ENCODE peak calls at places on chromosomes 4 and X, in nine cellular contexts. J is GM12878, W is spleen, V is stomach, I is transverse colon, E is K562, N is prostate gland, C is Panc1, R is endothelial cell of umbilical vein. T is an unnamed sample.

GRCh38 chrX:14670819-14671218 is 141.5 kb downstream of the GLRA2 start:
- DNase-seq in J (peak; percentile 17), W (no peak), V (no peak), I (no peak), E (no peak), N (no peak), C (no peak), R (no peak), T (no peak)

GRCh38 chr4:123777297-123777859 is 380.8 kb downstream of the SPRY1 start:
- DNase-seq in J (no peak), W (no peak), V (no peak), I (no peak), E (no peak), N (no peak), C (no peak), R (peak; percentile 29), T (no peak)

GRCh38 chrX:150036181-150036580 is 97.9 kb upstream of the EOLA2 start:
- DNase-seq in J (no peak), W (no peak), V (no peak), I (peak; percentile 8), E (no peak), N (no peak), C (no peak), R (peak; percentile 80), T (no peak)

GRCh38 chr4:80619070-80619674 is 283.6 kb downstream of the CFAP299 start:
- DNase-seq in J (no peak), W (no peak), V (no peak), I (no peak), E (no peak), N (no peak), C (no peak), R (no peak), T (no peak)

GRCh38 chr4:171067422-171067821 is 745.8 kb upstream of the GALNTL6 start:
- DNase-seq in J (peak; percentile 0), W (no peak), V (no peak), I (no peak), E (no peak), N (no peak), C (no peak), R (no peak), T (no peak)

GRCh38 chr4:1244081-1244977 is 4.6 kb downstream of the CTBP1 start:
- DNase-seq in J (no peak), W (peak; percentile 75), V (no peak), I (peak; percentile 16), E (no peak), N (no peak), C (no peak), R (no peak), T (peak; percentile 25)

GRCh38 chr4:90979551-90979950 is 852.4 kb downstream of the CCSER1 start:
- DNase-seq in J (no peak), W (no peak), V (no peak), I (no peak), E (no peak), N (no peak), C (no peak), R (no peak), T (no peak)

GRCh38 chrX:79133897-79134296 is 10.6 kb upstream of the GPR174 start:
- DNase-seq in J (no peak), W (no peak), V (no peak), I (no peak), E (no peak), N (no peak), C (no peak), R (no peak), T (no peak)

GRCh38 chr4:183295711-183296110 is 24.4 kb downstream of the CLDN22 start:
- DNase-seq in J (no peak), W (no peak), V (no peak), I (no peak), E (no peak), N (no peak), C (no peak), R (no peak), T (no peak)

GRCh38 chr4:26458104-26458503 is 32.2 kb downstream of the CCKAR start:
- DNase-seq in J (no peak), W (no peak), V (no peak), I (no peak), E (no peak), N (no peak), C (no peak), R (no peak), T (no peak)

GRCh38 chr4:2290974-2291704 is 29.2 kb upstream of the MXD4 start:
- DNase-seq in J (no peak), W (peak; percentile 89), V (peak; percentile 37), I (peak; percentile 51), E (no peak), N (no peak), C (no peak), R (no peak), T (peak; percentile 36)

GRCh38 chrX:81259714-81260395 is 58.0 kb downstream of the SH3BGRL start:
- DNase-seq in J (no peak), W (no peak), V (no peak), I (no peak), E (no peak), N (no peak), C (no peak), R (no peak), T (no peak)

GRCh38 chrX:141175786-141176185 is 1.1 kb downstream of the LDOC1 start:
- DNase-seq in J (no peak), W (no peak), V (no peak), I (no peak), E (no peak), N (no peak), C (no peak), R (no peak), T (no peak)

GRCh38 chr4:145216532-145216931 is 36.1 kb upstream of the OTUD4 start:
- DNase-seq in J (no peak), W (no peak), V (no peak), I (no peak), E (no peak), N (no peak), C (peak; percentile 15), R (peak; percentile 64), T (no peak)

DNA sequence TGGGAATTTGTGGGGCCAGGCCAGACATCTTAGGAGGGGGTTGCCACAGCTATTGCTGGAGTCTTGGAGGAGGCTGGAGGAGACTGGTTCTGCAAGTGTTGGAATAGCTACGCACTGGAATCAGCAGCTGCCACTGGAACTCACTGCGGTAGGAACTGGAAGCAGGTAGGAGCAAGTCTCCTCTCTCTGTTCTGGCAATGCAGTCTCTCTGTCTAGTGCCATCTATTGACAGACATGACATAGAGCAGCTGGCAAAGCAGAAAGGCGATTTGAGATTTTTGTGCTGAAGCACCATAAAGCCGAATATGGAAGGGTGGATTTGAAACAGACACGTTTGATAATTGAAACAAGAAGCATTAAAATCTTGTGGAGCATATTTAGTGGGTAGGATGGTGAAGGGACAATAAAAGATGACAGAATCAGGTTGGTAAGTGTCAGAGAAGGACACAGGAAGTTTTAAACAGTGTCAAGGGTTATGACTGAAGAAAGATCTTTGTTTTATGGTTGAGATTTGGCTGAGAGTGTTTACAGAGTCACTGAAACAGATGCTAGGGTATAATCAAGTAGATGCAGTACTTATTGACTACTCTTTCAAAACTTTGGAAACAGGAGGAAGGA is 23.5 kb upstream of the SYNPO2 start:
- DNase-seq in J (no peak), W (no peak), V (peak; percentile 52), I (peak; percentile 20), E (peak; percentile 26), N (peak; percentile 55), C (peak; percentile 41), R (peak; percentile 64), T (peak; percentile 53)
- TF ChIP-seq POLR2AphosphoS5 in J (no peak), W (no peak), V (peak; percentile 24), I (no peak), E (no peak), N (peak; percentile 56), C (no peak), R (no peak), T (no peak)

GRCh38 chr4:65971686-65972085 is 301.4 kb upstream of the EPHA5 start:
- DNase-seq in J (no peak), W (no peak), V (no peak), I (no peak), E (no peak), N (no peak), C (no peak), R (no peak), T (no peak)
- H3K4me1 ChIP-seq in J (no peaks in the 10 kb centered on the region), W (no peaks in the 10 kb centered on the region), V (no peaks in the 10 kb centered on the region), I (no peaks in the 10 kb centered on the region), E (no peaks in the 10 kb centered on the region), N (no peaks in the 10 kb centered on the region), C (no peaks in the 10 kb centered on the region), R (no peaks in the 10 kb centered on the region), T (no peaks in the 10 kb centered on the region)

GRCh38 chr4:136277741-136278140 is 1254.6 kb downstream of the PCDH18 start:
- DNase-seq in J (no peak), W (no peak), V (no peak), I (no peak), E (no peak), N (no peak), C (no peak), R (no peak), T (no peak)

GRCh38 chr4:136283973-136284372 is 1248.3 kb downstream of the PCDH18 start:
- DNase-seq in J (no peak), W (no peak), V (no peak), I (no peak), E (no peak), N (no peak), C (no peak), R (no peak), T (no peak)

GRCh38 chr4:136281307-136281706 is 1251.0 kb downstream of the PCDH18 start:
- DNase-seq in J (no peak), W (no peak), V (no peak), I (no peak), E (no peak), N (no peak), C (no peak), R (no peak), T (no peak)

GRCh38 chr4:136281889-136282288 is 1250.4 kb downstream of the PCDH18 start:
- DNase-seq in J (no peak), W (no peak), V (no peak), I (no peak), E (no peak), N (no peak), C (no peak), R (no peak), T (no peak)
- H3K4me3 ChIP-seq in J (no peak overlapping the region), W (no peak overlapping the region), V (no peak overlapping the region), I (no peak overlapping the region), E (no peak overlapping the region), N (no peak overlapping the region), C (no peak overlapping the region), R (no peak overlapping the region), T (no peak overlapping the region)

GRCh38 chrX:12951590-12951965 is 23.3 kb upstream of the TMSB4X start:
- DNase-seq in J (no peak), W (no peak), V (no peak), I (no peak), E (no peak), N (no peak), C (no peak), R (no peak), T (no peak)

GRCh38 chrX:12948495-12948894 is 26.4 kb upstream of the TMSB4X start:
- DNase-seq in J (no peak), W (no peak), V (no peak), I (no peak), E (no peak), N (no peak), C (no peak), R (no peak), T (no peak)

GRCh38 chrX:12949205-12949926 is 25.5 kb upstream of the TMSB4X start:
- DNase-seq in J (peak; percentile 45), W (no peak), V (no peak), I (no peak), E (no peak), N (no peak), C (no peak), R (no peak), T (no peak)

GRCh38 chrX:12950851-12951589 is 23.9 kb upstream of the TMSB4X start:
- DNase-seq in J (peak; percentile 73), W (peak; percentile 92), V (peak; percentile 39), I (peak; percentile 63), E (peak; percentile 79), N (no peak), C (no peak), R (no peak), T (no peak)

GRCh38 chrX:12949927-12950656 is 24.8 kb upstream of the TMSB4X start:
- DNase-seq in J (peak; percentile 99), W (peak; percentile 94), V (peak; percentile 83), I (peak; percentile 89), E (peak; percentile 71), N (peak; percentile 44), C (no peak), R (peak; percentile 85), T (peak; percentile 86)
- TF ChIP-seq POLR2AphosphoS5 in J (peak; percentile 99), W (no peak), V (peak; percentile 70), I (peak; percentile 51), E (no peak), N (peak; percentile 61), C (no peak), R (no peak), T (peak; percentile 85)

T was measured in upper lobe of left lung.